ENCODE peak calls at places on chromosomes 4 and X, in five cellular contexts. K, U, V, O and D are unnamed samples.
A peak's percentile ranks its signal among the peaks of the same experiment; 100 is the strongest.

GRCh38 chrX:110006161-110006560 is 3.2 kb downstream of the TMEM164 start:
- DNase-seq in K (no peak), U (no peak), V (no peak), O (no peak), D (no peak)

GRCh38 chr4:3288571-3289094 is 4.2 kb upstream of the RGS12 start:
- DNase-seq in K (no peak), U (no peak), V (peak; percentile 48), O (peak; percentile 35), D (no peak)

GRCh38 chr4:182843813-182844325 is 73.3 kb downstream of the DCTD start:
- DNase-seq in K (no peak), U (no peak), V (no peak), O (no peak), D (no peak)

GRCh38 chr4:141352775-141353544 is 132.3 kb downstream of the ZNF330 start:
- DNase-seq in K (no peak), U (no peak), V (no peak), O (no peak), D (no peak)

GRCh38 chr4:145047151-145047550 is 50.8 kb downstream of the ANAPC10 start:
- DNase-seq in K (no peak), U (no peak), V (no peak), O (no peak), D (peak; percentile 56)

GRCh38 chrX:44415639-44416386 is 72.3 kb upstream of the EFHC2 start:
- DNase-seq in K (no peak), U (no peak), V (no peak), O (no peak), D (no peak)

GRCh38 chrX:21745756-21746155 is 12.2 kb downstream of the SMPX start:
- DNase-seq in K (no peak), U (no peak), V (no peak), O (no peak), D (peak; percentile 22)

GRCh38 chr4:125168531-125168930 is 146.2 kb upstream of the FAT4 start:
- DNase-seq in K (no peak), U (no peak), V (no peak), O (no peak), D (no peak)

GRCh38 chrX:154732421-154733071 is 18.3 kb downstream of the GAB3 start:
- DNase-seq in K (no peak), U (no peak), V (no peak), O (no peak), D (no peak)

GRCh38 chr4:163638909-163639308 is 144.4 kb downstream of the TMA16 start:
- DNase-seq in K (no peak), U (no peak), V (no peak), O (no peak), D (no peak)

GRCh38 chr4:10893417-10893816 is 208.8 kb upstream of the CLNK start:
- DNase-seq in K (no peak), U (no peak), V (no peak), O (no peak), D (peak; percentile 31)

GRCh38 chr4:24736066-24736465 is 59.3 kb upstream of the SOD3 start:
- DNase-seq in K (no peak), U (no peak), V (no peak), O (no peak), D (peak; percentile 21)

GRCh38 chr4:82005153-82005552 is 368.6 kb downstream of the HNRNPD start:
- DNase-seq in K (no peak), U (no peak), V (no peak), O (no peak), D (no peak)

GRCh38 chr4:147578057-147578476 is 39.1 kb upstream of the TMEM184C start:
- DNase-seq in K (no peak), U (no peak), V (no peak), O (no peak), D (peak; percentile 53)

GRCh38 chr4:77269505-77269904 is 112.5 kb downstream of the CCNG2 start:
- DNase-seq in K (no peak), U (no peak), V (no peak), O (no peak), D (no peak)

GRCh38 chr4:8547912-8548730 is 32.1 kb upstream of the GPR78 start:
- DNase-seq in K (no peak), U (no peak), V (no peak), O (no peak), D (no peak)

GRCh38 chrX:38260231-38260630 is 39.6 kb upstream of the SRPX start:
- DNase-seq in K (no peak), U (no peak), V (no peak), O (no peak), D (peak; percentile 25)

GRCh38 chr4:87257523-87257922 is 37.1 kb upstream of the KLHL8 start:
- DNase-seq in K (no peak), U (no peak), V (no peak), O (no peak), D (no peak)

GRCh38 chrX:88416002-88416401 is 331.0 kb upstream of the CPXCR1 start:
- DNase-seq in K (no peak), U (no peak), V (no peak), O (no peak), D (no peak)

GRCh38 chr4:15913631-15913970 is 24.9 kb downstream of the FGFBP1 start:
- DNase-seq in K (no peak), U (no peak), V (no peak), O (no peak), D (no peak)

GRCh38 chr4:111281219-111281618 is 658.3 kb upstream of the PITX2 start:
- DNase-seq in K (no peak), U (no peak), V (no peak), O (no peak), D (no peak)

GRCh38 chrX:102345916-102346315 is 93.9 kb downstream of the NXF2B start:
- DNase-seq in K (no peak), U (peak; percentile 52), V (peak; percentile 51), O (peak; percentile 25), D (peak; percentile 41)

GRCh38 chr4:36351082-36351666 is 69.8 kb downstream of the DTHD1 start:
- DNase-seq in K (no peak), U (peak; percentile 63), V (no peak), O (peak; percentile 45), D (peak; percentile 81)

GRCh38 chrX:34893741-34894140 is 48.9 kb upstream of the FAM47B start:
- DNase-seq in K (no peak), U (no peak), V (no peak), O (no peak), D (no peak)

GRCh38 chr4:41538887-41539498 is 1.0 kb downstream of the LIMCH1 start:
- DNase-seq in K (no peak), U (no peak), V (no peak), O (peak; percentile 26), D (no peak)

GRCh38 chrX:41664307-41665299 is 24.2 kb upstream of the GPR34 start:
- DNase-seq in K (no peak), U (no peak), V (no peak), O (no peak), D (peak; percentile 37)

GRCh38 chr4:14841801-14842748 is 160.2 kb upstream of the CPEB2 start:
- DNase-seq in K (no peak), U (no peak), V (no peak), O (peak; percentile 48), D (no peak)

GRCh38 chr4:181792641-181793612 is 450.3 kb upstream of the TENM3 start:
- DNase-seq in K (no peak), U (no peak), V (no peak), O (no peak), D (no peak)

GRCh38 chr4:153623491-153623890 is 60.6 kb upstream of the TLR2 start:
- DNase-seq in K (no peak), U (no peak), V (no peak), O (no peak), D (no peak)

GRCh38 chrX:55109304-55109703 is 20.5 kb downstream of the PAGE2 start:
- DNase-seq in K (no peak), U (no peak), V (no peak), O (no peak), D (no peak)

GRCh38 chrX:96389314-96390048 is 295.2 kb upstream of the DIAPH2 start:
- DNase-seq in K (no peak), U (no peak), V (no peak), O (no peak), D (no peak)

GRCh38 chr4:8664031-8664805 is 71.7 kb downstream of the CPZ start:
- DNase-seq in K (no peak), U (no peak), V (no peak), O (no peak), D (no peak)

GRCh38 chr4:139668658-139669201 is 3.1 kb downstream of the MGST2 start:
- DNase-seq in K (no peak), U (no peak), V (no peak), O (no peak), D (no peak)

GRCh38 chr4:143431526-143432257 is 81.8 kb upstream of the SMARCA5 start:
- DNase-seq in K (no peak), U (no peak), V (no peak), O (no peak), D (no peak)

GRCh38 chr4:25104561-25104960 is 55.7 kb downstream of the SEPSECS start:
- DNase-seq in K (peak; percentile 83), U (no peak), V (no peak), O (no peak), D (no peak)

GRCh38 chrX:46573896-46574336 is 351 bp downstream of the CHST7 start:
- DNase-seq in K (no peak), U (no peak), V (no peak), O (peak; percentile 34), D (peak; percentile 86)

GRCh38 chrX:46572295-46572936 is 1.1 kb upstream of the CHST7 start:
- DNase-seq in K (no peak), U (no peak), V (no peak), O (no peak), D (peak; percentile 69)

GRCh38 chrX:46574337-46574940 is 874 bp downstream of the CHST7 start:
- DNase-seq in K (no peak), U (peak; percentile 35), V (no peak), O (no peak), D (peak; percentile 58)

GRCh38 chrX:46574941-46575381 is 1.4 kb downstream of the CHST7 start:
- DNase-seq in K (no peak), U (peak; percentile 17), V (no peak), O (no peak), D (peak; percentile 74)

GRCh38 chrX:46573331-46573895 is at the start of gene CHST7:
- DNase-seq in K (no peak), U (peak; percentile 49), V (no peak), O (peak; percentile 71), D (peak; percentile 74)
- TF ChIP-seq CTCF in K (no peak), U (no peak), V (no peak), O (no peak), D (peak; percentile 12)

DNA sequence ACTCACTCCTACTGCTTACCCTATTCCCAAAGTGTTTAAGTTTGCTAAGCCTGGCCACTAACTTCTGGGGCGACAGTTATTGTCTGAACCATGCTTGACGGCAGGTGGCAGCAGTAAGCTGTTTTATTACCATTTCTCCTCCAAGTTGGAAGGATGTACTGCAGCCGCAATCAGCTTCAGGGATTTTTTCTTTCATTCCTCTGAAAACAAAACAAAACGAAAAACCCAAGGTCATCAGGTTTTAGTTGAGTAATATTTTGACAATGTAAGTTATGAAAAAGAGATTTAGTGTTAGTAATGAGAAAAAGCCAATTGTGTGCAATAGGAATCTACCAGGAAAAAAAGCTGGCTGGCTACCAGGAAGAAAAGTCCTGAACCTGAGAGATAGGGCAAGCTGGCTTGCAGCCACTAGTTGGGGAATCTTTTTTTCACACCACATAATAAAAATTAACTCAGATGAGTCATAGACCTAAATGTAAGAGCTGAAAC is 13.2 kb upstream of the RAB9B start:
- DNase-seq in K (no peak), U (no peak), V (peak; percentile 47), O (peak; percentile 40), D (peak; percentile 59)
- TF ChIP-seq CTCF in K (peak; percentile 58), U (peak; percentile 56), V (peak; percentile 42), O (peak; percentile 67), D (peak; percentile 41)

GRCh38 chrX:108699368-108699767 is 37.0 kb downstream of the IRS4 start:
- DNase-seq in K (no peak), U (no peak), V (no peak), O (no peak), D (peak; percentile 18)
- TF ChIP-seq CTCF in K (no peak), U (no peak), V (no peak), O (peak; percentile 19), D (peak; percentile 19)

GRCh38 chrX:26649534-26649933 is 433.6 kb downstream of the MAGEB5 start:
- DNase-seq in K (no peak), U (no peak), V (no peak), O (no peak), D (peak; percentile 43)
- TF ChIP-seq CTCF in K (no peak), U (no peak), V (no peak), O (peak; percentile 22), D (peak; percentile 42)